ENCODE peak calls at places on chromosome 10, in six cellular contexts. One of them, this sample, is unnamed.

GRCh38 chr10:5416981-5417380 is 4.6 kb downstream of the NET1 start:
- DNase-seq in heart right ventricle: no peak
- DNase-seq in psoas muscle: peak; percentile 92
- DNase-seq in uterus: no peak
- DNase-seq in neural progenitor cell: peak; percentile 28
- DNase-seq in left lung: no peak
- DNase-seq in this sample: no peak

GRCh38 chr10:24958701-24959392 is 6.4 kb upstream of the PRTFDC1 start:
- DNase-seq in heart right ventricle: no peak
- DNase-seq in psoas muscle: no peak
- DNase-seq in uterus: peak; percentile 82
- DNase-seq in neural progenitor cell: no peak
- DNase-seq in left lung: no peak
- DNase-seq in this sample: no peak

GRCh38 chr10:75106242-75106641 is 5.2 kb upstream of the SAMD8 start:
- DNase-seq in heart right ventricle: no peak
- DNase-seq in psoas muscle: no peak
- DNase-seq in uterus: no peak
- DNase-seq in neural progenitor cell: no peak
- DNase-seq in left lung: no peak
- DNase-seq in this sample: no peak

GRCh38 chr10:44980309-44981171 is 1.9 kb upstream of the DEPP1 start:
- DNase-seq in heart right ventricle: no peak
- DNase-seq in psoas muscle: peak; percentile 48
- DNase-seq in uterus: no peak
- DNase-seq in neural progenitor cell: no peak
- DNase-seq in left lung: no peak
- DNase-seq in this sample: no peak

GRCh38 chr10:987635-987905 is 664 bp upstream of the GTPBP4 start:
- DNase-seq in heart right ventricle: no peak
- DNase-seq in psoas muscle: no peak
- DNase-seq in uterus: no peak
- DNase-seq in neural progenitor cell: peak; percentile 64
- DNase-seq in left lung: no peak
- DNase-seq in this sample: no peak

GRCh38 chr10:78455873-78456272 is 422.2 kb downstream of the RPS24 start:
- DNase-seq in heart right ventricle: no peak
- DNase-seq in psoas muscle: no peak
- DNase-seq in uterus: peak; percentile 42
- DNase-seq in neural progenitor cell: no peak
- DNase-seq in left lung: no peak
- DNase-seq in this sample: no peak

GRCh38 chr10:86958831-86959736 is 685 bp downstream of the SNCG start:
- DNase-seq in heart right ventricle: peak; percentile 58
- DNase-seq in psoas muscle: peak; percentile 62
- DNase-seq in uterus: peak; percentile 84
- DNase-seq in neural progenitor cell: no peak
- DNase-seq in left lung: no peak
- DNase-seq in this sample: no peak

GRCh38 chr10:29861811-29862505 is 197.4 kb downstream of the JCAD start:
- DNase-seq in heart right ventricle: no peak
- DNase-seq in psoas muscle: no peak
- DNase-seq in uterus: no peak
- DNase-seq in neural progenitor cell: no peak
- DNase-seq in left lung: no peak
- DNase-seq in this sample: no peak

GRCh38 chr10:29646960-29647431 is 12.2 kb upstream of the SVIL start:
- DNase-seq in heart right ventricle: no peak
- DNase-seq in psoas muscle: no peak
- DNase-seq in uterus: no peak
- DNase-seq in neural progenitor cell: no peak
- DNase-seq in left lung: no peak
- DNase-seq in this sample: no peak

GRCh38 chr10:24465899-24466615 is 257.1 kb downstream of the KIAA1217 start:
- DNase-seq in heart right ventricle: no peak
- DNase-seq in psoas muscle: no peak
- DNase-seq in uterus: no peak
- DNase-seq in neural progenitor cell: no peak
- DNase-seq in left lung: no peak
- DNase-seq in this sample: no peak

GRCh38 chr10:78774614-78774998 is 294.2 kb upstream of the ZMIZ1 start:
- DNase-seq in heart right ventricle: no peak
- DNase-seq in psoas muscle: no peak
- DNase-seq in uterus: no peak
- DNase-seq in neural progenitor cell: no peak
- DNase-seq in left lung: no peak
- DNase-seq in this sample: no peak

GRCh38 chr10:126049741-126050140 is 153.4 kb downstream of the FANK1 start:
- DNase-seq in heart right ventricle: peak; percentile 37
- DNase-seq in psoas muscle: no peak
- DNase-seq in uterus: no peak
- DNase-seq in neural progenitor cell: no peak
- DNase-seq in left lung: no peak
- DNase-seq in this sample: no peak

GRCh38 chr10:34581871-34582532 is 233.1 kb downstream of the PARD3 start:
- DNase-seq in heart right ventricle: no peak
- DNase-seq in psoas muscle: no peak
- DNase-seq in uterus: no peak
- DNase-seq in neural progenitor cell: no peak
- DNase-seq in left lung: no peak
- DNase-seq in this sample: no peak

GRCh38 chr10:59891919-59892318 is 14.4 kb downstream of the CCDC6 start:
- DNase-seq in heart right ventricle: no peak
- DNase-seq in psoas muscle: no peak
- DNase-seq in uterus: no peak
- DNase-seq in neural progenitor cell: no peak
- DNase-seq in left lung: no peak
- DNase-seq in this sample: no peak

GRCh38 chr10:132454296-132455198 is 57.5 kb downstream of the PWWP2B start:
- DNase-seq in heart right ventricle: no peak
- DNase-seq in psoas muscle: no peak
- DNase-seq in uterus: no peak
- DNase-seq in neural progenitor cell: no peak
- DNase-seq in left lung: peak; percentile 71
- DNase-seq in this sample: no peak

GRCh38 chr10:113232928-113233511 is 283.0 kb downstream of the TCF7L2 start:
- DNase-seq in heart right ventricle: no peak
- DNase-seq in psoas muscle: no peak
- DNase-seq in uterus: no peak
- DNase-seq in neural progenitor cell: no peak
- DNase-seq in left lung: no peak
- DNase-seq in this sample: no peak

GRCh38 chr10:130353928-130354327 is 217.7 kb downstream of the GLRX3 start:
- DNase-seq in heart right ventricle: no peak
- DNase-seq in psoas muscle: no peak
- DNase-seq in uterus: no peak
- DNase-seq in neural progenitor cell: no peak
- DNase-seq in left lung: no peak
- DNase-seq in this sample: no peak

GRCh38 chr10:69645751-69646687 is 16.0 kb downstream of the FAM241B start:
- DNase-seq in heart right ventricle: no peak
- DNase-seq in psoas muscle: peak; percentile 27
- DNase-seq in uterus: no peak
- DNase-seq in neural progenitor cell: peak; percentile 80
- DNase-seq in left lung: no peak
- DNase-seq in this sample: no peak

GRCh38 chr10:89591111-89591795 is 53.8 kb downstream of the PANK1 start:
- DNase-seq in heart right ventricle: peak; percentile 23
- DNase-seq in psoas muscle: peak; percentile 57
- DNase-seq in uterus: peak; percentile 14
- DNase-seq in neural progenitor cell: no peak
- DNase-seq in left lung: no peak
- DNase-seq in this sample: no peak

GRCh38 chr10:113227045-113227444 is 277.0 kb downstream of the TCF7L2 start:
- DNase-seq in heart right ventricle: no peak
- DNase-seq in psoas muscle: no peak
- DNase-seq in uterus: no peak
- DNase-seq in neural progenitor cell: no peak
- DNase-seq in left lung: no peak
- DNase-seq in this sample: no peak

GRCh38 chr10:61486738-61487396 is 33.7 kb upstream of the TMEM26 start:
- DNase-seq in heart right ventricle: no peak
- DNase-seq in psoas muscle: no peak
- DNase-seq in uterus: no peak
- DNase-seq in neural progenitor cell: no peak
- DNase-seq in left lung: no peak
- DNase-seq in this sample: no peak

GRCh38 chr10:82463614-82464013 is 588.6 kb downstream of the NRG3 start:
- DNase-seq in heart right ventricle: no peak
- DNase-seq in psoas muscle: no peak
- DNase-seq in uterus: no peak
- DNase-seq in neural progenitor cell: no peak
- DNase-seq in left lung: no peak
- DNase-seq in this sample: no peak

GRCh38 chr10:28970231-28970630 is 292.9 kb downstream of the BAMBI start:
- DNase-seq in heart right ventricle: no peak
- DNase-seq in psoas muscle: no peak
- DNase-seq in uterus: no peak
- DNase-seq in neural progenitor cell: no peak
- DNase-seq in left lung: no peak
- DNase-seq in this sample: no peak

GRCh38 chr10:73404690-73405089 is 9.2 kb downstream of the ANXA7 start:
- DNase-seq in heart right ventricle: no peak
- DNase-seq in psoas muscle: no peak
- DNase-seq in uterus: no peak
- DNase-seq in neural progenitor cell: no peak
- DNase-seq in left lung: no peak
- DNase-seq in this sample: no peak

GRCh38 chr10:23354630-23355343 is 10.2 kb upstream of the C10orf67 start:
- DNase-seq in heart right ventricle: no peak
- DNase-seq in psoas muscle: no peak
- DNase-seq in uterus: no peak
- DNase-seq in neural progenitor cell: no peak
- DNase-seq in left lung: no peak
- DNase-seq in this sample: no peak

GRCh38 chr10:126646101-126646500 is 24.4 kb downstream of the C10orf90 start:
- DNase-seq in heart right ventricle: no peak
- DNase-seq in psoas muscle: no peak
- DNase-seq in uterus: no peak
- DNase-seq in neural progenitor cell: no peak
- DNase-seq in left lung: no peak
- DNase-seq in this sample: no peak

GRCh38 chr10:67550838-67551402 is 145.1 kb downstream of the CTNNA3 start:
- DNase-seq in heart right ventricle: no peak
- DNase-seq in psoas muscle: no peak
- DNase-seq in uterus: no peak
- DNase-seq in neural progenitor cell: no peak
- DNase-seq in left lung: no peak
- DNase-seq in this sample: no peak

GRCh38 chr10:105041956-105042355 is 400.9 kb downstream of the SORCS3 start:
- DNase-seq in heart right ventricle: no peak
- DNase-seq in psoas muscle: no peak
- DNase-seq in uterus: no peak
- DNase-seq in neural progenitor cell: no peak
- DNase-seq in left lung: no peak
- DNase-seq in this sample: no peak

GRCh38 chr10:63154546-63155387 is 21.6 kb downstream of the NRBF2 start:
- DNase-seq in heart right ventricle: no peak
- DNase-seq in psoas muscle: no peak
- DNase-seq in uterus: no peak
- DNase-seq in neural progenitor cell: no peak
- DNase-seq in left lung: no peak
- DNase-seq in this sample: no peak
- H3K36me3 ChIP-seq in heart right ventricle: peaks cover 57% of the 10 kb centered on the region
- H3K36me3 ChIP-seq in psoas muscle: peaks cover 50% of the 10 kb centered on the region
- H3K36me3 ChIP-seq in uterus: no peaks in the 10 kb centered on the region
- H3K36me3 ChIP-seq in neural progenitor cell: no peaks in the 10 kb centered on the region
- H3K36me3 ChIP-seq in left lung: no peaks in the 10 kb centered on the region
- H3K36me3 ChIP-seq in this sample: peaks cover 57% of the 10 kb centered on the region

DNA sequence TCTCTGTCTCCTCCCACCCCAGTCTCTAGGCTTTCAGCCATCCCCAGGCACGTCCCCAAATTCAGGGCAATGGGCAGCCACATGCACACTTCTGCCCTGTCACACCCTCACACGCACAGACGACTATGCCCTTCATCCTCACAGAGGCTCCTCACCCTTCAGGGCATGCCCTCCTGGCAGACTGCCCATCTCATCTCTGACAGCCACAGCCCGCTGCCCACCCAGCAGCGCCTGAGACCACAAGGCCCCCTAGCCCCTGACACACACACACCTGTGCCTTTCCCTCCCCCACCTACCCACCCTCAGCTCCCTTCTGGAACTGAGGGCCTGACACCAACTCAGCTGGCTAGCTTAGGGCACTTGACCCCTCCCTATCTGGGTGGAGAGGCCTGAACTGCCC is 23.0 kb upstream of the SLC29A3 start:
- DNase-seq in heart right ventricle: no peak
- DNase-seq in psoas muscle: peak; percentile 32
- DNase-seq in uterus: no peak
- DNase-seq in neural progenitor cell: no peak
- DNase-seq in left lung: peak; percentile 50
- DNase-seq in this sample: no peak
- H3K36me3 ChIP-seq in heart right ventricle: peaks cover 98% of the 10 kb centered on the region
- H3K36me3 ChIP-seq in psoas muscle: peaks cover 6% of the 10 kb centered on the region
- H3K36me3 ChIP-seq in uterus: no peaks in the 10 kb centered on the region
- H3K36me3 ChIP-seq in neural progenitor cell: no peaks in the 10 kb centered on the region
- H3K36me3 ChIP-seq in left lung: no peaks in the 10 kb centered on the region
- H3K36me3 ChIP-seq in this sample: peaks cover 11% of the 10 kb centered on the region

GRCh38 chr10:3126249-3126648 is 46.3 kb downstream of the PITRM1 start:
- DNase-seq in heart right ventricle: no peak
- DNase-seq in psoas muscle: no peak
- DNase-seq in uterus: no peak
- DNase-seq in neural progenitor cell: no peak
- DNase-seq in left lung: peak; percentile 69
- DNase-seq in this sample: no peak
- H3K36me3 ChIP-seq in heart right ventricle: peaks cover 61% of the 10 kb centered on the region
- H3K36me3 ChIP-seq in psoas muscle: peaks cover 23% of the 10 kb centered on the region
- H3K36me3 ChIP-seq in uterus: no peaks in the 10 kb centered on the region
- H3K36me3 ChIP-seq in neural progenitor cell: no peaks in the 10 kb centered on the region
- H3K36me3 ChIP-seq in left lung: no peaks in the 10 kb centered on the region
- H3K36me3 ChIP-seq in this sample: peaks cover 17% of the 10 kb centered on the region

DNA sequence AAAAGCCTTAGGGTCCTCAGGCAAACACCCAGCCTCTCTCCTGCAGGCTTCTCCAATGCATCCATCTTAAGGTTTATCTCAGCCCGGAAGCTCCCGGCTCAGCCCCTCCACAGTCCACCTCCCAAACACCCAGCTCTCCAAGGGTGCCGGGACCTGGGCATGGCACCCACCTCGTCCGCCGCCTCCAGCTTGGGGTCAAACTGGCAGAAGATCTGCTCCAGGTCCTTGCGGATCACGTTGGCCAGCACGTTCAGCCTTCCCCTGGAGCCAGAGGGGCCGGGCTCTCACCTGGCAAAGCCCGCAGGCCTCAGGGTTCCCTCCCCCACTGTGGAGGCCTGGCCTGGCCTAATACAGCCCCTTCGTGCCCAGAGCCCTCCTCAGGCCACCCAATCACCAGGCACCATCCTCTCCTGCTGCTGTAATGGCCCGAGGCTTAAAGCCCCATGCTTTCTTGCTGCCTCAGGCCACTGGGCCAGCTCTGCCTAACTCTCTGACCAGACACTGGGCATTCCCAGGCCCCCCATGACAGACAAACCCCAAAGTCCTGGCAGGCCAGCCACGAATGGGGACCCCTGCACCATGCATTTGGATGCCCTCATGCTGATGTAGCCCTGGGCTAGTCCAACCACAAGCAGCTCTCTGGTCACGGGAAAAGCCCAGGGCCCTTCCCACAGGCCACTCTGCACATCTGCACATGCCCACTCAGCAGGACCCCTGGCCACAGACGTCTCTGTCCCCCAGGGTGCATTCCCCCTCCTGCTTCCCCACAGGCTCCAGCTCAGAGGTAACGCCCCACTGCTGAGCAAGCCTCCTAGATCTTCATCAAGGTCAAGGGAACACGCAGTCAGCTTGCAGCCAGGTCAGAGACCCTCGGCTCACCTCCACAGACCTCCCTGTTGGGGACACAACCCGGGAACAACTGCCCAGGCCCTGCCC is 12.3 kb downstream of the OGDHL start:
- DNase-seq in heart right ventricle: no peak
- DNase-seq in psoas muscle: no peak
- DNase-seq in uterus: no peak
- DNase-seq in neural progenitor cell: no peak
- DNase-seq in left lung: peak; percentile 76
- DNase-seq in this sample: no peak
- H3K36me3 ChIP-seq in heart right ventricle: no peaks in the 10 kb centered on the region
- H3K36me3 ChIP-seq in psoas muscle: no peaks in the 10 kb centered on the region
- H3K36me3 ChIP-seq in uterus: no peaks in the 10 kb centered on the region
- H3K36me3 ChIP-seq in neural progenitor cell: no peaks in the 10 kb centered on the region
- H3K36me3 ChIP-seq in left lung: no peaks in the 10 kb centered on the region
- H3K36me3 ChIP-seq in this sample: no peaks in the 10 kb centered on the region